ENCODE peak calls at places on chromosomes 12 and 14, in five cellular contexts. B, T, O, K and E are unnamed samples.

GRCh38 chr12:85310025-85310424 is 30.0 kb downstream of the ALX1 start:
- DNase-seq in B (no peak), T (no peak), O (no peak), K (no peak), E (no peak)

GRCh38 chr14:67487937-67488893 is at the start of gene TMEM229B:
- DNase-seq in B (peak), T (no peak), O (no peak), K (peak), E (peak)

GRCh38 chr12:1306096-1306495 is 288.3 kb downstream of the FBXL14 start:
- DNase-seq in B (no peak), T (no peak), O (peak), K (no peak), E (no peak)

GRCh38 chr12:57715786-57716185 is 21.9 kb downstream of the OS9 start:
- DNase-seq in B (no peak), T (no peak), O (no peak), K (no peak), E (no peak)

GRCh38 chr14:50336428-50336827 is 24.3 kb downstream of the DMAC2L start:
- DNase-seq in B (no peak), T (no peak), O (no peak), K (no peak), E (no peak)

GRCh38 chr14:104398656-104399055 is 180.9 kb upstream of the C14orf180 start:
- DNase-seq in B (no peak), T (no peak), O (no peak), K (no peak), E (no peak)

GRCh38 chr12:125377093-125377492 is 311.9 kb downstream of the AACS start:
- DNase-seq in B (no peak), T (no peak), O (no peak), K (no peak), E (no peak)

GRCh38 chr14:85587152-85587697 is 57.3 kb downstream of the FLRT2 start:
- DNase-seq in B (no peak), T (no peak), O (no peak), K (no peak), E (no peak)

GRCh38 chr14:21868442-21869046 is 194.9 kb upstream of the OR4E1 start:
- DNase-seq in B (peak), T (no peak), O (peak), K (peak), E (peak)

GRCh38 chr12:12913626-12914388 is 22.4 kb downstream of the GPRC5A start:
- DNase-seq in B (no peak), T (no peak), O (no peak), K (no peak), E (no peak)

GRCh38 chr14:66070542-66071319 is 415.4 kb upstream of the CCDC196 start:
- DNase-seq in B (peak), T (peak), O (peak), K (peak), E (peak)

GRCh38 chr14:68137704-68138619 is 318.4 kb downstream of the RAD51B start:
- DNase-seq in B (no peak), T (no peak), O (peak), K (no peak), E (no peak)

GRCh38 chr14:103378042-103378854 is 7.0 kb upstream of the MARK3 start:
- DNase-seq in B (no peak), T (no peak), O (no peak), K (no peak), E (no peak)

GRCh38 chr14:24172261-24172860 is 481 bp downstream of the REC8 start:
- DNase-seq in B (no peak), T (no peak), O (no peak), K (no peak), E (no peak)

GRCh38 chr12:2389079-2389790 is 336.4 kb downstream of the CACNA1C start:
- DNase-seq in B (no peak), T (no peak), O (no peak), K (no peak), E (no peak)

GRCh38 chr12:104360157-104360556 is 56.6 kb downstream of the EID3 start:
- DNase-seq in B (no peak), T (no peak), O (no peak), K (no peak), E (no peak)

GRCh38 chr12:12376636-12377448 is 20.0 kb downstream of the BORCS5 start:
- DNase-seq in B (peak), T (peak), O (peak), K (peak), E (peak)

GRCh38 chr12:60071759-60072191 is 475.9 kb downstream of the SLC16A7 start:
- DNase-seq in B (no peak), T (no peak), O (no peak), K (no peak), E (no peak)

GRCh38 chr14:105411985-105412767 is 7.5 kb upstream of the MTA1 start:
- DNase-seq in B (no peak), T (no peak), O (no peak), K (no peak), E (no peak)

GRCh38 chr14:99595034-99595433 is 9.0 kb downstream of the CCDC85C start:
- DNase-seq in B (peak), T (no peak), O (no peak), K (no peak), E (no peak)

GRCh38 chr14:64779472-64779871 is 75.2 kb downstream of the PLEKHG3 start:
- DNase-seq in B (no peak), T (no peak), O (no peak), K (no peak), E (no peak)

GRCh38 chr14:106318700-106319099 is 792.3 kb downstream of the TMEM121 start:
- DNase-seq in B (peak), T (no peak), O (no peak), K (peak), E (peak)

GRCh38 chr14:60865378-60866127 is 115.3 kb downstream of the TRMT5 start:
- DNase-seq in B (no peak), T (no peak), O (no peak), K (no peak), E (no peak)

GRCh38 chr12:18951219-18951618 is 178.3 kb upstream of the PLEKHA5 start:
- DNase-seq in B (no peak), T (no peak), O (no peak), K (no peak), E (no peak)